ENCODE peak calls at places on chromosomes 13 and 19, in seven cellular contexts. One of them, this sample, is unnamed.

GRCh38 chr19:30857388-30857787 is 485.2 kb downstream of the ZNF536 start:
- DNase-seq in GM12865: no peak
- DNase-seq in left lung: no peak
- DNase-seq in neural crest cell: no peak
- DNase-seq in kidney: no peak
- DNase-seq in nephron progenitor cell: no peak
- DNase-seq in mucosa of descending colon: no peak
- DNase-seq in this sample: no peak

GRCh38 chr19:18789883-18790565 is 1.1 kb downstream of the COMP start:
- DNase-seq in GM12865: peak; percentile 26
- DNase-seq in left lung: peak; percentile 74
- DNase-seq in neural crest cell: no peak
- DNase-seq in kidney: peak; percentile 79
- DNase-seq in nephron progenitor cell: peak; percentile 72
- DNase-seq in mucosa of descending colon: no peak
- DNase-seq in this sample: no peak

GRCh38 chr19:3229888-3230496 is 5.5 kb downstream of the CELF5 start:
- DNase-seq in GM12865: no peak
- DNase-seq in left lung: no peak
- DNase-seq in neural crest cell: no peak
- DNase-seq in kidney: no peak
- DNase-seq in nephron progenitor cell: no peak
- DNase-seq in mucosa of descending colon: no peak
- DNase-seq in this sample: no peak

GRCh38 chr13:48303331-48304131 is at the start of gene RB1:
- DNase-seq in GM12865: peak; percentile 91
- DNase-seq in left lung: peak; percentile 97
- DNase-seq in neural crest cell: peak; percentile 75
- DNase-seq in kidney: peak; percentile 97
- DNase-seq in nephron progenitor cell: peak; percentile 88
- DNase-seq in mucosa of descending colon: peak; percentile 95
- DNase-seq in this sample: peak; percentile 88

GRCh38 chr13:50130686-50131051 is 115.4 kb downstream of the KCNRG start:
- DNase-seq in GM12865: no peak
- DNase-seq in left lung: peak; percentile 88
- DNase-seq in neural crest cell: peak; percentile 30
- DNase-seq in kidney: peak; percentile 82
- DNase-seq in nephron progenitor cell: peak; percentile 48
- DNase-seq in mucosa of descending colon: peak; percentile 56
- DNase-seq in this sample: peak; percentile 38

GRCh38 chr13:51834581-51835158 is 10.3 kb downstream of the TMEM272 start:
- DNase-seq in GM12865: no peak
- DNase-seq in left lung: no peak
- DNase-seq in neural crest cell: no peak
- DNase-seq in kidney: no peak
- DNase-seq in nephron progenitor cell: no peak
- DNase-seq in mucosa of descending colon: no peak
- DNase-seq in this sample: no peak

GRCh38 chr19:9871626-9872338 is 36.7 kb downstream of the PIN1 start:
- DNase-seq in GM12865: no peak
- DNase-seq in left lung: no peak
- DNase-seq in neural crest cell: no peak
- DNase-seq in kidney: no peak
- DNase-seq in nephron progenitor cell: no peak
- DNase-seq in mucosa of descending colon: no peak
- DNase-seq in this sample: no peak

GRCh38 chr19:38213469-38213868 is 10.6 kb downstream of the DPF1 start:
- DNase-seq in GM12865: no peak
- DNase-seq in left lung: no peak
- DNase-seq in neural crest cell: no peak
- DNase-seq in kidney: no peak
- DNase-seq in nephron progenitor cell: no peak
- DNase-seq in mucosa of descending colon: no peak
- DNase-seq in this sample: no peak

GRCh38 chr13:23467048-23467931 is 33.8 kb upstream of the SACS start:
- DNase-seq in GM12865: peak; percentile 47
- DNase-seq in left lung: no peak
- DNase-seq in neural crest cell: peak; percentile 29
- DNase-seq in kidney: no peak
- DNase-seq in nephron progenitor cell: no peak
- DNase-seq in mucosa of descending colon: no peak
- DNase-seq in this sample: no peak

GRCh38 chr13:51235186-51235585 is 13.0 kb downstream of the FAM124A start:
- DNase-seq in GM12865: no peak
- DNase-seq in left lung: no peak
- DNase-seq in neural crest cell: no peak
- DNase-seq in kidney: no peak
- DNase-seq in nephron progenitor cell: no peak
- DNase-seq in mucosa of descending colon: no peak
- DNase-seq in this sample: no peak

GRCh38 chr19:53612762-53613526 is 18.9 kb upstream of the DPRX start:
- DNase-seq in GM12865: no peak
- DNase-seq in left lung: no peak
- DNase-seq in neural crest cell: no peak
- DNase-seq in kidney: no peak
- DNase-seq in nephron progenitor cell: no peak
- DNase-seq in mucosa of descending colon: no peak
- DNase-seq in this sample: no peak

GRCh38 chr19:29643361-29643935 is 21.8 kb upstream of the PLEKHF1 start:
- DNase-seq in GM12865: no peak
- DNase-seq in left lung: no peak
- DNase-seq in neural crest cell: no peak
- DNase-seq in kidney: no peak
- DNase-seq in nephron progenitor cell: no peak
- DNase-seq in mucosa of descending colon: no peak
- DNase-seq in this sample: no peak

GRCh38 chr13:51542358-51542972 is 41.8 kb upstream of the WDFY2 start:
- DNase-seq in GM12865: no peak
- DNase-seq in left lung: no peak
- DNase-seq in neural crest cell: peak; percentile 6
- DNase-seq in kidney: no peak
- DNase-seq in nephron progenitor cell: peak; percentile 16
- DNase-seq in mucosa of descending colon: no peak
- DNase-seq in this sample: no peak

GRCh38 chr19:42488783-42489521 is 39.3 kb downstream of the CEACAM1 start:
- DNase-seq in GM12865: no peak
- DNase-seq in left lung: no peak
- DNase-seq in neural crest cell: no peak
- DNase-seq in kidney: no peak
- DNase-seq in nephron progenitor cell: no peak
- DNase-seq in mucosa of descending colon: no peak
- DNase-seq in this sample: no peak

GRCh38 chr13:27619711-27620376 is 485 bp downstream of the LNX2 start:
- DNase-seq in GM12865: peak; percentile 62
- DNase-seq in left lung: no peak
- DNase-seq in neural crest cell: peak; percentile 23
- DNase-seq in kidney: peak; percentile 88
- DNase-seq in nephron progenitor cell: no peak
- DNase-seq in mucosa of descending colon: peak; percentile 71
- DNase-seq in this sample: peak; percentile 23
- TF ChIP-seq CTCF in GM12865: peak; percentile 22
- TF ChIP-seq CTCF in left lung: peak; percentile 5
- TF ChIP-seq CTCF in neural crest cell: peak; percentile 54
- TF ChIP-seq CTCF in kidney: peak; percentile 18
- TF ChIP-seq CTCF in nephron progenitor cell: no peak
- TF ChIP-seq CTCF in mucosa of descending colon: no peak
- TF ChIP-seq CTCF in this sample: no peak

GRCh38 chr19:13240312-13241022 is 90.3 kb downstream of the IER2 start:
- DNase-seq in GM12865: no peak
- DNase-seq in left lung: no peak
- DNase-seq in neural crest cell: no peak
- DNase-seq in kidney: no peak
- DNase-seq in nephron progenitor cell: no peak
- DNase-seq in mucosa of descending colon: no peak
- DNase-seq in this sample: no peak

GRCh38 chr19:13243971-13244370 is 93.8 kb downstream of the IER2 start:
- DNase-seq in GM12865: no peak
- DNase-seq in left lung: no peak
- DNase-seq in neural crest cell: no peak
- DNase-seq in kidney: no peak
- DNase-seq in nephron progenitor cell: peak; percentile 39
- DNase-seq in mucosa of descending colon: no peak
- DNase-seq in this sample: no peak

GRCh38 chr19:13244920-13245319 is 94.7 kb downstream of the IER2 start:
- DNase-seq in GM12865: no peak
- DNase-seq in left lung: no peak
- DNase-seq in neural crest cell: no peak
- DNase-seq in kidney: no peak
- DNase-seq in nephron progenitor cell: no peak
- DNase-seq in mucosa of descending colon: no peak
- DNase-seq in this sample: no peak

GRCh38 chr19:13238891-13239534 is 88.8 kb downstream of the IER2 start:
- DNase-seq in GM12865: no peak
- DNase-seq in left lung: no peak
- DNase-seq in neural crest cell: no peak
- DNase-seq in kidney: no peak
- DNase-seq in nephron progenitor cell: no peak
- DNase-seq in mucosa of descending colon: no peak
- DNase-seq in this sample: no peak

GRCh38 chr19:13241321-13242104 is 91.3 kb downstream of the IER2 start:
- DNase-seq in GM12865: peak; percentile 40
- DNase-seq in left lung: no peak
- DNase-seq in neural crest cell: no peak
- DNase-seq in kidney: no peak
- DNase-seq in nephron progenitor cell: no peak
- DNase-seq in mucosa of descending colon: no peak
- DNase-seq in this sample: peak; percentile 8
- TF ChIP-seq CTCF in GM12865: peak; percentile 20
- TF ChIP-seq CTCF in left lung: no peak
- TF ChIP-seq CTCF in neural crest cell: no peak
- TF ChIP-seq CTCF in kidney: no peak
- TF ChIP-seq CTCF in nephron progenitor cell: no peak
- TF ChIP-seq CTCF in mucosa of descending colon: no peak
- TF ChIP-seq CTCF in this sample: no peak

GRCh38 chr13:33863390-33863789 is 45.4 kb downstream of the RFC3 start:
- DNase-seq in GM12865: no peak
- DNase-seq in left lung: no peak
- DNase-seq in neural crest cell: no peak
- DNase-seq in kidney: no peak
- DNase-seq in nephron progenitor cell: no peak
- DNase-seq in mucosa of descending colon: no peak
- DNase-seq in this sample: no peak
- TF ChIP-seq CTCF in GM12865: no peak
- TF ChIP-seq CTCF in left lung: no peak
- TF ChIP-seq CTCF in neural crest cell: no peak
- TF ChIP-seq CTCF in kidney: no peak
- TF ChIP-seq CTCF in nephron progenitor cell: no peak
- TF ChIP-seq CTCF in mucosa of descending colon: no peak
- TF ChIP-seq CTCF in this sample: no peak

DNA sequence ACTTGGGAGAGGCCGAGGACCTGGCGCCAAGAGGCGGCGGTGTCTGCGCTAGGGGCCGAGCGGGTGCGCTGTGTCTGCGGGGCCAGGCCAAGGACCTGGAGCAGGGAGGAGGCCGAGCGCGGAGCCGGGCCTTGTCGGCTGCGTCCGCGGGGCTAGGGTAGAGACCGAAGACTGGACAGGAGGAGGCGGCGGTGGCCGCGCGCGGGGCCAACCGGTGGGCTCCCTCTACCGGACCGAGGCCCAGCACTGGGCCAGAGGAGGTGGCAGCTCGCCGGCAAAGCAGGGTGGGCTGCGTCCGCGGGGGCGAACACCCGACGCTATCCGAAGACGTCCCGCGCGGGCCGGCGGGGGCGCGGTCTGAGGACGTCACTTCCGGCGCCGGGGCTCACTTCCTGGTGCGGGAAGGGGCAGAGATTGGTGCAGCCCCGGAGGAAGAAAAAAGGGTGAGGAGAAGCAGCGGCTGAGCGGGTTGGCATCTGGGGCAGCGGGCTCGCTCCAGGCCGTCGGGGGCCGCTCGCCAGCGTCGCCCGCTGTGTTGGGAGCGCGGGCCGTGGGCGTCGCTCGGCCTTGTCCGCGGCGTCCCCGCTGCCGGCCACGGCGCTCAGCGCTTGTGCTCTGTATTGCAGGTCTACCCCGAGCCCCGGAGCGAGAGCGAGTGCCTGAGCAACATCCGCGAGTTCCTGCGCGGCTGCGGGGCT is 38.3 kb downstream of the ARHGEF7 start:
- DNase-seq in GM12865: peak; percentile 93
- DNase-seq in left lung: peak; percentile 96
- DNase-seq in neural crest cell: peak; percentile 91
- DNase-seq in kidney: peak; percentile 97
- DNase-seq in nephron progenitor cell: peak; percentile 96
- DNase-seq in mucosa of descending colon: peak; percentile 94
- DNase-seq in this sample: peak; percentile 90
- TF ChIP-seq CTCF in GM12865: no peak
- TF ChIP-seq CTCF in left lung: no peak
- TF ChIP-seq CTCF in neural crest cell: peak; percentile 0
- TF ChIP-seq CTCF in kidney: no peak
- TF ChIP-seq CTCF in nephron progenitor cell: no peak
- TF ChIP-seq CTCF in mucosa of descending colon: no peak
- TF ChIP-seq CTCF in this sample: no peak